ENCODE peak calls at places on chromosomes 6 and 20, in eight cellular contexts. N, V, L, Y, F, G, X and R are unnamed samples.

GRCh38 chr20:32457476-32457986 is 99.4 kb downstream of the ASXL1 start:
- DNase-seq in N (peak), V (no peak), L (peak), Y (peak), F (peak), G (no peak), X (peak), R (peak)

GRCh38 chr6:33967966-33968724 is 164.3 kb upstream of the MLN start:
- DNase-seq in N (peak), V (peak), L (no peak), Y (no peak), F (peak), G (no peak), X (no peak), R (peak)

GRCh38 chr20:14764511-14765369 is 427.3 kb upstream of the FLRT3 start:
- DNase-seq in N (no peak), V (no peak), L (no peak), Y (no peak), F (no peak), G (peak), X (no peak), R (no peak)

GRCh38 chr6:32255212-32256153 is 31.6 kb upstream of the NOTCH4 start:
- DNase-seq in N (peak), V (peak), L (peak), Y (peak), F (peak), G (peak), X (peak), R (peak)

GRCh38 chr6:158781692-158782373 is 37.3 kb downstream of the EZR start:
- DNase-seq in N (no peak), V (no peak), L (no peak), Y (no peak), F (no peak), G (peak), X (no peak), R (no peak)

GRCh38 chr6:70280462-70280861 is 22.4 kb downstream of the COL9A1 start:
- DNase-seq in N (no peak), V (no peak), L (peak), Y (no peak), F (no peak), G (no peak), X (peak), R (no peak)

GRCh38 chr6:163529605-163530004 is 115.1 kb downstream of the QKI start:
- DNase-seq in N (peak), V (no peak), L (no peak), Y (peak), F (peak), G (no peak), X (peak), R (no peak)

GRCh38 chr6:158357570-158358216 is 45.4 kb downstream of the TULP4 start:
- DNase-seq in N (no peak), V (no peak), L (no peak), Y (no peak), F (no peak), G (no peak), X (no peak), R (no peak)

GRCh38 chr6:156825475-156825874 is 48.3 kb downstream of the ARID1B start:
- DNase-seq in N (no peak), V (no peak), L (no peak), Y (no peak), F (peak), G (no peak), X (no peak), R (no peak)

GRCh38 chr6:132131777-132132176 is 180.6 kb upstream of the CCN2 start:
- DNase-seq in N (peak), V (peak), L (no peak), Y (peak), F (peak), G (peak), X (peak), R (peak)

GRCh38 chr6:26599591-26599990 is 2.8 kb downstream of the ABT1 start:
- DNase-seq in N (no peak), V (no peak), L (no peak), Y (no peak), F (no peak), G (no peak), X (no peak), R (no peak)

GRCh38 chr6:118746100-118746874 is 94.9 kb upstream of the CEP85L start:
- DNase-seq in N (no peak), V (no peak), L (no peak), Y (no peak), F (no peak), G (no peak), X (no peak), R (no peak)

GRCh38 chr20:55153321-55153720 is 677.9 kb downstream of the DOK5 start:
- DNase-seq in N (no peak), V (no peak), L (no peak), Y (no peak), F (no peak), G (no peak), X (no peak), R (no peak)

GRCh38 chr6:162706236-162706635 is 21.3 kb downstream of the PRKN start:
- DNase-seq in N (peak), V (no peak), L (no peak), Y (peak), F (peak), G (no peak), X (no peak), R (no peak)

GRCh38 chr20:21303872-21304586 is 898 bp downstream of the XRN2 start:
- DNase-seq in N (peak), V (no peak), L (no peak), Y (peak), F (peak), G (no peak), X (no peak), R (no peak)

GRCh38 chr20:48463916-48464315 is 363.9 kb downstream of the PREX1 start:
- DNase-seq in N (peak), V (no peak), L (no peak), Y (peak), F (no peak), G (no peak), X (peak), R (no peak)

GRCh38 chr6:68192988-68193387 is 442.1 kb upstream of the ADGRB3 start:
- DNase-seq in N (no peak), V (no peak), L (no peak), Y (no peak), F (no peak), G (no peak), X (no peak), R (no peak)

GRCh38 chr6:137892271-137892708 is 25.2 kb downstream of the TNFAIP3 start:
- DNase-seq in N (peak), V (no peak), L (no peak), Y (peak), F (no peak), G (no peak), X (no peak), R (no peak)

GRCh38 chr20:45833030-45833882 is at the start of gene SNX21:
- DNase-seq in N (peak), V (peak), L (peak), Y (peak), F (peak), G (peak), X (peak), R (peak)

GRCh38 chr20:3759884-3760283 is 7.7 kb downstream of the ADISSP start:
- DNase-seq in N (no peak), V (no peak), L (no peak), Y (no peak), F (no peak), G (no peak), X (no peak), R (no peak)

GRCh38 chr6:144434308-144434990 is 149.3 kb downstream of the UTRN start:
- DNase-seq in N (peak), V (no peak), L (no peak), Y (peak), F (peak), G (peak), X (no peak), R (no peak)

GRCh38 chr6:52517502-52518278 is 59.2 kb downstream of the TRAM2 start:
- DNase-seq in N (peak), V (peak), L (peak), Y (peak), F (peak), G (peak), X (peak), R (peak)

GRCh38 chr6:44554901-44555300 is 167.4 kb downstream of the CDC5L start:
- DNase-seq in N (peak), V (no peak), L (no peak), Y (no peak), F (no peak), G (no peak), X (no peak), R (no peak)

GRCh38 chr6:90583783-90584481 is 2.9 kb downstream of the MAP3K7 start:
- DNase-seq in N (no peak), V (no peak), L (no peak), Y (no peak), F (no peak), G (no peak), X (no peak), R (no peak)
- H3K4me3 ChIP-seq in N (peak), V (peak), L (no peak), Y (peak), F (no peak), G (no peak), X (no peak), R (no peak)

DNA sequence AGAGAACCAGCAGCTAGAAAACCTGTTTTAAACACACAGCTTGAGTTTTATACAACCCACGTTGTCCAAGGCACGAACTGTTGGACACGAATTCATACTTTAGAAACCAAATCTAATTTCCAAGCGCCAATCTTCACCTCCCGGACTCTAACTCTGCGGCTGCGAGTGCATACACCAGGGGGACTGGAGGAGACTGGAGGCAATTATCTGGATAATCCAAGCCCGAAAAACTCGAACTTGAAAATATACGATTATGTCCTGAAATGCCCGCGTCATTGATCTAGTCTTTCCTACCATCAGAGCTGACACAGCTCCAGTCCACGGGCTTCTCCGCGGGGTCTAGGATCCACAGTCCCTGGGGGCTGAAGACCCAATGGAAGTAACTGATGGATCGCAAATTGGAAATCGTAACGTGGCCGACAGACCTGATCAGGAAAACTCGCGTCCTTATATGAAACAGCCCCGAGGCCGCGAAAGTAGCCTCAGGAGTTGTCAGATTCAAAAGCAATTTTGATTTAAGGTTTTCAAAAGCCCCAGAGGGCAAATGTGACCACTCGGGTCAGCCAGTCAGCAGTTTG is 809 bp upstream of the HEY2 start:
- DNase-seq in N (peak), V (peak), L (no peak), Y (peak), F (peak), G (no peak), X (no peak), R (peak)
- TF ChIP-seq EZH2 in N (peak), V (peak), L (peak), Y (no peak), F (no peak), G (no peak), X (no peak), R (no peak)

GRCh38 chr6:37570801-37571200 is 71.1 kb upstream of the CCDC167 start:
- DNase-seq in N (no peak), V (no peak), L (no peak), Y (no peak), F (no peak), G (no peak), X (no peak), R (peak)

GRCh38 chr6:37565267-37566208 is 65.8 kb upstream of the CCDC167 start:
- DNase-seq in N (peak), V (no peak), L (peak), Y (no peak), F (peak), G (no peak), X (peak), R (peak)

GRCh38 chr6:37569999-37570776 is 70.5 kb upstream of the CCDC167 start:
- DNase-seq in N (no peak), V (no peak), L (no peak), Y (no peak), F (no peak), G (no peak), X (no peak), R (peak)

GRCh38 chr6:37569317-37569716 is 69.6 kb upstream of the CCDC167 start:
- DNase-seq in N (no peak), V (no peak), L (no peak), Y (no peak), F (no peak), G (no peak), X (no peak), R (no peak)

GRCh38 chr6:37566209-37566859 is 66.6 kb upstream of the CCDC167 start:
- DNase-seq in N (peak), V (no peak), L (peak), Y (peak), F (peak), G (peak), X (peak), R (peak)
- H3K4me3 ChIP-seq in N (peak), V (no peak), L (peak), Y (peak), F (peak), G (no peak), X (peak), R (peak)

GRCh38 chr6:108161724-108162282 is 4.0 kb upstream of the NR2E1 start:
- DNase-seq in N (no peak), V (no peak), L (no peak), Y (no peak), F (no peak), G (no peak), X (no peak), R (no peak)
- TF ChIP-seq EZH2 in N (no peak), V (no peak), L (peak), Y (no peak), F (no peak), G (no peak), X (no peak), R (no peak)

DNA sequence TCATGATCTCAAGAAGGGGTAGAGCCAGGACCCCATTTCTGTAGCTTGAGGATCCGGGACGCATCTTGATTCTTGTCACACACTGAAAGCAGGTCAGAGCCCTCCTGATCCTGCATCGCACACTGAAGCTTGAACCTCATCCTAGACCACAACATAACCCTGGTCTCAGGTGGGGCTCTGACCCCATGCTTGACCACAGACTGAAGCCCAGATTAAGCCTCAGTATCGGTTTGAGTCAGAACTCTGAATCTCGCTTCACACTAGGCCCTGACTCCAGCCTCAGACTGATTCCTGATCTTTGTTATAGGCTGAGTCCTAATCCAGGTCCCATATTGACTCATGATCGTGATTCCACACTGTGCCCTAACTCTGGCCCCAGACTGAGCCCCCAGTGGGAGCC is 8.5 kb upstream of the RSPO4 start:
- DNase-seq in N (no peak), V (no peak), L (no peak), Y (no peak), F (no peak), G (no peak), X (no peak), R (no peak)
- H3K4me3 ChIP-seq in N (no peak), V (no peak), L (no peak), Y (no peak), F (no peak), G (no peak), X (no peak), R (no peak)

GRCh38 chr6:43246301-43247114 is 3.2 kb downstream of the TTBK1 start:
- DNase-seq in N (no peak), V (peak), L (peak), Y (peak), F (no peak), G (peak), X (peak), R (peak)
- TF ChIP-seq EZH2 in N (no peak), V (no peak), L (no peak), Y (peak), F (no peak), G (no peak), X (peak), R (no peak)